ENCODE peak calls at places on chromosomes 13 and 19, in four cellular contexts. Y is central memory CD8-positive, alpha-beta T cell; P is activated CD4-positive, alpha-beta T cell treated with anti-CD3 and anti-CD28 coated beads for 1 hour; J is brain microvascular endothelial cell. W is an unnamed sample.

GRCh38 chr13:98997738-98998641 is 20.1 kb upstream of the DOCK9 start:
- DNase-seq in P (no peak), Y (no peak), J (no peak), W (peak; percentile 91)

GRCh38 chr13:24131749-24132148 is 28.8 kb upstream of the SPATA13 start:
- DNase-seq in P (no peak), J (no peak), Y (no peak), W (no peak)

GRCh38 chr19:47418595-47419036 is 711 bp downstream of the MEIS3 start:
- DNase-seq in Y (no peak), P (no peak), J (no peak), W (no peak)

GRCh38 chr13:85091835-85092234 is 707.4 kb downstream of the SLITRK6 start:
- DNase-seq in Y (no peak), P (no peak), J (no peak), W (no peak)

GRCh38 chr19:2215281-2215751 is 20.8 kb downstream of the PLEKHJ1 start:
- DNase-seq in Y (no peak), P (peak; percentile 33), J (no peak), W (no peak)

GRCh38 chr19:5801796-5802616 is 2.9 kb upstream of the NRTN start:
- DNase-seq in P (no peak), Y (no peak), J (no peak), W (no peak)

GRCh38 chr13:44573790-44574465 is 2.2 kb downstream of the TSC22D1 start:
- DNase-seq in J (peak; percentile 65), Y (no peak), P (no peak), W (peak; percentile 55)

GRCh38 chr13:102700088-102701031 is 5.5 kb upstream of the METTL21C start:
- DNase-seq in Y (no peak), P (no peak), J (no peak), W (no peak)

GRCh38 chr19:17243854-17244617 is 1.7 kb downstream of the NR2F6 start:
- DNase-seq in Y (no peak), P (no peak), J (no peak), W (peak; percentile 65)

GRCh38 chr19:17441241-17442135 is 7.0 kb downstream of the TMEM221 start:
- DNase-seq in P (no peak), Y (no peak), J (no peak), W (peak; percentile 47)

GRCh38 chr13:26186995-26187394 is 35.1 kb downstream of the RNF6 start:
- DNase-seq in Y (no peak), P (no peak), J (no peak), W (no peak)

GRCh38 chr13:27388236-27388635 is 36.2 kb upstream of the GTF3A start:
- DNase-seq in J (no peak), Y (no peak), P (no peak), W (no peak)

GRCh38 chr13:114095486-114095885 is 36.9 kb downstream of the RASA3 start:
- DNase-seq in P (no peak), Y (no peak), J (no peak), W (no peak)

GRCh38 chr19:46963093-46963734 is 56.4 kb upstream of the NPAS1 start:
- DNase-seq in P (no peak), Y (no peak), J (peak; percentile 96), W (no peak)

GRCh38 chr19:17390665-17391370 is 3.2 kb downstream of the CCDC194 start:
- DNase-seq in P (peak; percentile 79), Y (peak; percentile 67), J (peak; percentile 88), W (peak; percentile 87)

GRCh38 chr19:30374791-30375650 is 2.8 kb downstream of the ZNF536 start:
- DNase-seq in Y (no peak), J (no peak), P (no peak), W (no peak)

GRCh38 chr13:99959538-99960230 is 11.9 kb downstream of the ZIC5 start:
- DNase-seq in J (no peak), Y (no peak), P (no peak), W (peak; percentile 52)

GRCh38 chr19:13610042-13610691 is 103.9 kb upstream of the CACNA1A start:
- DNase-seq in J (no peak), P (no peak), Y (no peak), W (no peak)

GRCh38 chr19:44566984-44567383 is 37.5 kb upstream of the CEACAM20 start:
- DNase-seq in P (no peak), Y (no peak), J (no peak), W (peak; percentile 53)

GRCh38 chr19:18191640-18192062 is 1.4 kb upstream of the MPV17L2 start:
- DNase-seq in Y (no peak), J (no peak), P (no peak), W (no peak)

GRCh38 chr13:108425056-108425455 is 155.5 kb downstream of the TNFSF13B start:
- DNase-seq in Y (no peak), P (no peak), J (peak; percentile 86), W (peak; percentile 6)

GRCh38 chr19:3576696-3577443 is 4.1 kb downstream of the HMG20B start:
- DNase-seq in J (no peak), P (no peak), Y (no peak), W (no peak)

W was measured in kidney tubule cell.